ENCODE peak calls at places on chromosomes 3 and 15, in nine cellular contexts. F, J, U, B, N, S, K, H and A are unnamed samples. For H3K4me1, the result is how much of the 10 kb centered on the place peaks cover.

GRCh38 chr15:58074452-58074851 is 8.9 kb upstream of the ALDH1A2 start:
- DNase-seq in K (no peak), S (no peak), B (no peak), H (no peak), J (no peak), N (no peak), U (no peak), F (no peak), A (no peak)

GRCh38 chr15:61839541-61839940 is 220.7 kb downstream of the VPS13C start:
- DNase-seq in K (no peak), S (no peak), J (no peak), H (peak), N (no peak), U (no peak), F (peak), B (no peak), A (no peak)

GRCh38 chr3:194072097-194072428 is 63.9 kb upstream of the HES1 start:
- DNase-seq in J (no peak), U (no peak), F (no peak), S (no peak), K (no peak), B (no peak), N (no peak), H (peak), A (no peak)

GRCh38 chr15:91047545-91048199 is 25.3 kb upstream of the VPS33B start:
- DNase-seq in S (no peak), N (no peak), J (no peak), K (no peak), U (no peak), B (no peak), H (no peak), F (peak), A (peak)

GRCh38 chr3:82496890-82497560 is 735.6 kb upstream of the GBE1 start:
- DNase-seq in N (no peak), F (no peak), S (no peak), H (peak), J (no peak), B (no peak), K (peak), U (peak), A (no peak)

GRCh38 chr3:8328971-8329370 is 172.7 kb upstream of the LMCD1 start:
- DNase-seq in B (no peak), F (no peak), S (no peak), N (no peak), K (no peak), U (no peak), H (no peak), J (peak), A (no peak)

GRCh38 chr3:148937477-148937876 is 53.9 kb upstream of the GYG1 start:
- DNase-seq in S (no peak), F (no peak), U (no peak), B (no peak), N (no peak), K (no peak), H (no peak), J (no peak), A (no peak)

GRCh38 chr3:164303894-164304293 is 774.4 kb downstream of the SI start:
- DNase-seq in B (no peak), J (no peak), U (no peak), N (no peak), K (no peak), F (no peak), S (no peak), H (no peak), A (no peak)

GRCh38 chr15:74127954-74128784 is 2.2 kb upstream of the ISLR2 start:
- DNase-seq in S (no peak), J (no peak), U (peak), K (no peak), B (peak), N (no peak), F (no peak), H (peak), A (no peak)

GRCh38 chr15:74130089-74130848 is at the start of gene ISLR2:
- DNase-seq in U (peak), K (no peak), S (no peak), B (peak), N (no peak), F (peak), J (no peak), H (no peak), A (no peak)

GRCh38 chr15:74127255-74127953 is 3.0 kb upstream of the ISLR2 start:
- DNase-seq in H (peak), J (peak), F (peak), U (peak), B (peak), N (peak), S (peak), K (peak), A (peak)

GRCh38 chr15:74129411-74130088 is 836 bp upstream of the ISLR2 start:
- DNase-seq in K (no peak), S (no peak), U (no peak), F (no peak), B (peak), H (no peak), J (no peak), N (no peak), A (no peak)

DNA sequence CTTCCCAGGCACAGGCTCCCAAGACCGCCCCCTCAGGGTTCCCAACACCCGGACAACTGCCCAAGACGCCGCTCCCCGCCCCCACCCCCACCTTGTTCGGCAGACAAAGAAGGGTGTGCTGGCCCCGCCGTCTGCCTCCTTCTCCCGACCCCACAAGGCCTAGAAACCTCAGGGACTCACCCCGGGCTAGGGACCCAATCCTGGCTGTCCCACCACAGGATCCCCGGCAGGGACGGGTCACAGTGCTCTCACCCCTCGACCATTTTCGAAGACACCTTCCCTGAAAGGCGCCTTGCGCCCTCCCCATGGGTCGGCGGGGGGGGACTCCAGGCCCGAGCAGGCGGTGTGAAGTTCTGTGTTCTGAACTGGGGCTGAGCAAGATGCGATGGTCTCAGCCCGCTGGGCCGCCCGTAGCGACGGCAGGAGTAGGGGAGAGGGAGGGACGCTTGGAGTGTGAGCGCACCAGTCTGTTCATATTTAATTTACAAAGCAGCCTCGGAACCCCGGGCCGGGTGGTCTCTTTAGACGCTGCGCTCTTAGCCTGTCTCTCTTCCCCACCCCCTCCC is 1.5 kb upstream of the ISLR2 start:
- DNase-seq in S (no peak), U (peak), K (no peak), B (no peak), F (no peak), J (no peak), H (no peak), N (no peak), A (no peak)
- H3K4me1 ChIP-seq in S (under half), U (under half), K (under half), B (under half), F (under half), J (under half), H (under half), N (under half), A (under half)

GRCh38 chr3:48187579-48188265 is 495 bp downstream of the CDC25A start:
- DNase-seq in B (peak), J (no peak), K (no peak), S (peak), F (peak), H (no peak), U (peak), N (no peak), A (no peak)
- H3K27ac ChIP-seq in B (peak), J (no peak), K (peak), S (peak), F (peak), H (peak), U (peak), N (no peak), A (no peak)

GRCh38 chr15:67186226-67186649 is 68.2 kb downstream of the AAGAB start:
- DNase-seq in U (no peak), B (peak), K (no peak), N (peak), J (no peak), F (peak), H (no peak), S (no peak), A (no peak)
- H3K4me1 ChIP-seq in U (under half), B (half or more), K (under half), N (under half), J (under half), F (under half), H (under half), S (under half), A (under half)

DNA sequence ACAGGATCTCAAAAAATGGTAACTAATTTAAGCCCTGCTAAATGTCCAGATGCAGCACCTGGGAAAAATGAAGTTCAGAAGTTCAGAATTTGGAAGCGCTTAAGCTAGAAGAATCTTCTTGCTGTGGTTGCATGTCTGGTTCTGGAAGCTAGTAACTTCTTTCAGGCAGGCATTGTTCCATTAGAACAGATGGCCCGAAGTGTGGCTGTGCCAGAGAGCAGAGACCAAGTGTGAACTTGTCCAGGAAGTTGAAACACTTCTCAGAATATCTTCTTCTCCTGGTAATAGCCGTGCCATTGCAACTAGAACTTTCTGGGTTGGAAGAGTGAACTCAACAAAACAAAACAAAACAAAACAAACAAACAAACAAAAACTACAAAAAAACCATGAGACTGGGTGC is 80.0 kb downstream of the MITF start:
- DNase-seq in H (peak), F (no peak), J (no peak), K (no peak), S (no peak), U (no peak), N (no peak), B (peak), A (no peak)
- H3K27ac ChIP-seq in H (no peak), F (peak), J (no peak), K (no peak), S (no peak), U (no peak), N (no peak), B (peak), A (no peak)

DNA sequence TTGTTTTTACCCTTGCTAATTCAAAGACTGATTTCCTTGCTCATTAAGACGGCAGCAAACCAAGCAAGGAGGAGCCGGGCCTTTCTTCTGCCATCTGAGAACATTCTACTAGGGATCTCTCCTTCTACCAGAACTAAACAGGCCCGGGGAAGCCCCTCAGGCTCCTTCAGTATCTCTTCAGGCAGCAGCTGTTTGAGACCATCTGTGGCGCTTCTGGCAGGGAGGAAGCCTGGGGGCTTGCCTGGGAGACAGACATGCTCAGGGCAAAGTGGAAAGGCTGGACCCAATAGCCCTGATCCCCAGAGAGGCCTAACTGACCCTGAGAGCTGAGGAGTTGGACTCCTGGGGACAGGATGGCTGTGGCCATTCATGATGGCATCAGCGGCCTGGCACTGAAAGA is 67.9 kb downstream of the FEM1B start:
- DNase-seq in S (no peak), N (no peak), H (no peak), U (no peak), B (no peak), F (no peak), K (no peak), J (no peak), A (no peak)
- H3K4me1 ChIP-seq in S (under half), N (under half), H (under half), U (under half), B (under half), F (under half), K (under half), J (under half), A (under half)

GRCh38 chr3:127000792-127001191 is 17.9 kb downstream of the PLXNA1 start:
- DNase-seq in J (no peak), F (no peak), S (no peak), N (no peak), K (no peak), H (no peak), B (no peak), U (no peak), A (no peak)

GRCh38 chr3:127000128-127000527 is 17.2 kb downstream of the PLXNA1 start:
- DNase-seq in S (no peak), H (no peak), B (no peak), J (no peak), N (no peak), K (no peak), U (no peak), F (no peak), A (no peak)

GRCh38 chr3:127003175-127003555 is 20.2 kb downstream of the PLXNA1 start:
- DNase-seq in F (no peak), S (no peak), K (no peak), J (no peak), B (no peak), U (no peak), H (no peak), N (no peak), A (no peak)

GRCh38 chr3:127002195-127003174 is 19.6 kb downstream of the PLXNA1 start:
- DNase-seq in J (no peak), H (peak), B (peak), S (peak), N (peak), K (no peak), U (peak), F (peak), A (peak)

DNA sequence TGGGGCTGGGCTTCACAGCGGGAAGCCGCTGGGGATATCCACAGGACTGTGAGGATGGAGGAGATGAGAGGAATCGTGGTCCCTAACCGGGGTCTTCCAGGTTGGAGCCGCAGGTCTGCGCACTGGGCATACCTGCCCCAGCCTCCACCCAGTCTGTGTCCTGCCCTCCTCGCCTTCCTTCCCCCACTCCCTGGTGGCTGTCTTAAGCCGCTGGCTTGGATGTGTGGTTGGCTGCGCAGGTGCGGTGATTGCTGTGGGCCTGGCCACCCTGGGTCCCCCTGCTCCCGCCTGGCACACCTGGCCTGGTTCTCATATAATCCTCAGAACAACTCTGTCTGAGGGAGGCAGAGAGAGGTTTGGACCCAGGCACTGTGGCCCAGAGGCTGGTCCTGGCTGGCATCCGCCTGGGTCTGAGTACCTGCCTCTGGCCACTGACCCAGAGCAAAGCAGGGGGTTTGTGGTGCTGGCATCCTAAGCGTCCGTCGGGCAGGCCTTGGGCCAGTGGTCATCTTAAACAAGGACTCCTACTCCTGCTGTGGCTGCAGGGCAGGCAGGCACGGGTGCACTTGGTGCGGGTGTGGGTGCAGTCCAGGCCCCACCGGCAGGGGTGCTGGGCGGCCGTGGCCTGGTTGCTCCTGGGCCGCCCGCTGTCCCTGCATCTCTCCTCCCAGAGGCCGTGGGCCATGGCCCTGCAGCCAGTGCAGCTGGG is 18.7 kb downstream of the PLXNA1 start:
- DNase-seq in K (no peak), U (no peak), S (no peak), N (no peak), H (no peak), J (no peak), F (no peak), B (no peak), A (no peak)
- H3K27ac ChIP-seq in K (no peak), U (peak), S (peak), N (peak), H (peak), J (no peak), F (peak), B (peak), A (no peak)